ENCODE peak calls at places on chromosomes 5 and 9, in six cellular contexts. Q, V, U, N, X and H are unnamed samples.

GRCh38 chr9:117696141-117696540 is 8.1 kb upstream of the TLR4 start:
- DNase-seq in Q (no peak), V (no peak), U (no peak), N (no peak), X (no peak), H (no peak)

GRCh38 chr5:149310947-149311675 is 34.2 kb upstream of the GRPEL2 start:
- DNase-seq in Q (no peak), V (no peak), U (peak; percentile 26), N (no peak), X (no peak), H (no peak)

GRCh38 chr9:108050894-108051293 is 561.3 kb upstream of the KLF4 start:
- DNase-seq in Q (no peak), V (no peak), U (no peak), N (no peak), X (no peak), H (no peak)

GRCh38 chr5:10563132-10563939 is 534 bp upstream of the ANKRD33B start:
- DNase-seq in Q (no peak), V (peak; percentile 78), U (peak; percentile 66), N (no peak), X (peak; percentile 65), H (no peak)

GRCh38 chr9:107838766-107839165 is 349.2 kb upstream of the KLF4 start:
- DNase-seq in Q (no peak), V (no peak), U (no peak), N (no peak), X (no peak), H (no peak)

GRCh38 chr9:95091574-95091970 is 225.9 kb downstream of the FANCC start:
- DNase-seq in Q (no peak), V (no peak), U (no peak), N (peak; percentile 80), X (no peak), H (peak; percentile 46)

GRCh38 chr5:157273131-157273556 is 7.2 kb downstream of the CYFIP2 start:
- DNase-seq in Q (no peak), V (no peak), U (no peak), N (no peak), X (peak; percentile 63), H (no peak)

GRCh38 chr5:8188874-8189588 is 320.1 kb downstream of the MTRR start:
- DNase-seq in Q (no peak), V (no peak), U (no peak), N (no peak), X (peak; percentile 49), H (no peak)

GRCh38 chr5:42826757-42827156 is 15.1 kb upstream of the SELENOP start:
- DNase-seq in Q (no peak), V (no peak), U (no peak), N (no peak), X (no peak), H (no peak)

GRCh38 chr5:154646841-154647759 is 108.1 kb upstream of the LARP1 start:
- DNase-seq in Q (peak; percentile 5), V (no peak), U (no peak), N (no peak), X (no peak), H (no peak)

GRCh38 chr9:133261103-133261752 is 13.8 kb downstream of the ABO start:
- DNase-seq in Q (no peak), V (no peak), U (no peak), N (no peak), X (no peak), H (no peak)

GRCh38 chr9:102072061-102072764 is 333.8 kb upstream of the GRIN3A start:
- DNase-seq in Q (no peak), V (no peak), U (no peak), N (no peak), X (no peak), H (no peak)

GRCh38 chr9:93636667-93637066 is 60.3 kb downstream of the PHF2 start:
- DNase-seq in Q (no peak), V (no peak), U (no peak), N (no peak), X (no peak), H (no peak)

GRCh38 chr9:12464910-12465512 is 228.2 kb upstream of the TYRP1 start:
- DNase-seq in Q (no peak), V (peak; percentile 6), U (peak; percentile 0), N (no peak), X (peak; percentile 10), H (no peak)

GRCh38 chr9:81825831-81826540 is 102.2 kb upstream of the SPATA31D4 start:
- DNase-seq in Q (no peak), V (no peak), U (peak; percentile 70), N (no peak), X (no peak), H (no peak)

GRCh38 chr5:138611295-138612220 is 36.4 kb upstream of the HSPA9 start:
- DNase-seq in Q (peak; percentile 36), V (peak; percentile 77), U (no peak), N (no peak), X (no peak), H (no peak)

GRCh38 chr5:105956456-105957177 is 1714.1 kb downstream of the EFNA5 start:
- DNase-seq in Q (no peak), V (no peak), U (no peak), N (no peak), X (no peak), H (no peak)

GRCh38 chr5:159518361-159518760 is 188.1 kb upstream of the IL12B start:
- DNase-seq in Q (no peak), V (no peak), U (no peak), N (no peak), X (no peak), H (no peak)

GRCh38 chr5:66680804-66681203 is 84.6 kb downstream of the MAST4 start:
- DNase-seq in Q (no peak), V (no peak), U (no peak), N (no peak), X (no peak), H (no peak)

GRCh38 chr5:148966348-148966747 is 96.5 kb downstream of the SH3TC2 start:
- DNase-seq in Q (no peak), V (no peak), U (peak; percentile 33), N (no peak), X (no peak), H (no peak)

GRCh38 chr9:124755061-124755460 is 16.1 kb downstream of the NR6A1 start:
- DNase-seq in Q (no peak), V (no peak), U (no peak), N (no peak), X (no peak), H (no peak)

GRCh38 chr9:3576358-3576757 is 50.6 kb upstream of the RFX3 start:
- DNase-seq in Q (no peak), V (no peak), U (no peak), N (no peak), X (no peak), H (no peak)

GRCh38 chr5:177327539-177328522 is 16.1 kb upstream of the MXD3 start:
- DNase-seq in Q (no peak), V (no peak), U (peak; percentile 29), N (no peak), X (no peak), H (no peak)